ENCODE peak calls at places on chromosomes 13 and 19, in nine cellular contexts. One of them, this sample, is unnamed.

GRCh38 chr19:13844130-13844631 is 32.8 kb upstream of the NANOS3 start:
- DNase-seq in Caki2: no peak
- DNase-seq in lower lobe of right lung: no peak
- DNase-seq in activated CD4-positive, alpha-beta T cell treated with anti-CD3 and anti-CD28 coated beads for 4 hours: no peak
- DNase-seq in amniotic stem cell: no peak
- DNase-seq in SW 1271: no peak
- DNase-seq in left kidney: no peak
- DNase-seq in AG08396: no peak
- DNase-seq in substantia nigra: no peak
- DNase-seq in this sample: no peak

GRCh38 chr13:96904232-96904631 is 90.0 kb downstream of the OXGR1 start:
- DNase-seq in activated CD4-positive, alpha-beta T cell treated with anti-CD3 and anti-CD28 coated beads for 4 hours: no peak
- DNase-seq in left kidney: no peak
- DNase-seq in amniotic stem cell: no peak
- DNase-seq in AG08396: no peak
- DNase-seq in SW 1271: no peak
- DNase-seq in lower lobe of right lung: no peak
- DNase-seq in substantia nigra: no peak
- DNase-seq in Caki2: no peak
- DNase-seq in this sample: no peak

GRCh38 chr19:940591-941291 is 14.9 kb downstream of the ARID3A start:
- DNase-seq in substantia nigra: peak
- DNase-seq in amniotic stem cell: no peak
- DNase-seq in SW 1271: peak
- DNase-seq in AG08396: peak
- DNase-seq in activated CD4-positive, alpha-beta T cell treated with anti-CD3 and anti-CD28 coated beads for 4 hours: peak
- DNase-seq in Caki2: peak
- DNase-seq in lower lobe of right lung: peak
- DNase-seq in left kidney: no peak
- DNase-seq in this sample: peak

GRCh38 chr19:47446534-47447469 is 24.9 kb downstream of the SLC8A2 start:
- DNase-seq in substantia nigra: no peak
- DNase-seq in Caki2: peak
- DNase-seq in activated CD4-positive, alpha-beta T cell treated with anti-CD3 and anti-CD28 coated beads for 4 hours: no peak
- DNase-seq in SW 1271: no peak
- DNase-seq in AG08396: no peak
- DNase-seq in amniotic stem cell: no peak
- DNase-seq in left kidney: no peak
- DNase-seq in lower lobe of right lung: peak
- DNase-seq in this sample: no peak

GRCh38 chr19:49801966-49802661 is 11.0 kb downstream of the FUZ start:
- DNase-seq in SW 1271: no peak
- DNase-seq in Caki2: peak
- DNase-seq in lower lobe of right lung: no peak
- DNase-seq in left kidney: peak
- DNase-seq in substantia nigra: peak
- DNase-seq in amniotic stem cell: peak
- DNase-seq in activated CD4-positive, alpha-beta T cell treated with anti-CD3 and anti-CD28 coated beads for 4 hours: no peak
- DNase-seq in AG08396: peak
- DNase-seq in this sample: no peak

GRCh38 chr19:34134190-34135032 is 37.9 kb upstream of the LSM14A start:
- DNase-seq in SW 1271: peak
- DNase-seq in amniotic stem cell: peak
- DNase-seq in substantia nigra: peak
- DNase-seq in AG08396: peak
- DNase-seq in left kidney: peak
- DNase-seq in lower lobe of right lung: peak
- DNase-seq in Caki2: peak
- DNase-seq in activated CD4-positive, alpha-beta T cell treated with anti-CD3 and anti-CD28 coated beads for 4 hours: peak
- DNase-seq in this sample: peak

GRCh38 chr19:18098891-18099622 is 1.5 kb downstream of the MAST3 start:
- DNase-seq in Caki2: no peak
- DNase-seq in AG08396: no peak
- DNase-seq in substantia nigra: no peak
- DNase-seq in SW 1271: no peak
- DNase-seq in activated CD4-positive, alpha-beta T cell treated with anti-CD3 and anti-CD28 coated beads for 4 hours: peak
- DNase-seq in lower lobe of right lung: peak
- DNase-seq in amniotic stem cell: no peak
- DNase-seq in left kidney: peak
- DNase-seq in this sample: peak

GRCh38 chr19:4068058-4068966 is 1.6 kb upstream of the ZBTB7A start:
- DNase-seq in Caki2: no peak
- DNase-seq in lower lobe of right lung: peak
- DNase-seq in left kidney: peak
- DNase-seq in substantia nigra: no peak
- DNase-seq in SW 1271: no peak
- DNase-seq in activated CD4-positive, alpha-beta T cell treated with anti-CD3 and anti-CD28 coated beads for 4 hours: no peak
- DNase-seq in amniotic stem cell: no peak
- DNase-seq in AG08396: no peak
- DNase-seq in this sample: no peak

GRCh38 chr13:66210677-66211076 is 1019.5 kb downstream of the PCDH9 start:
- DNase-seq in Caki2: peak
- DNase-seq in lower lobe of right lung: no peak
- DNase-seq in SW 1271: peak
- DNase-seq in activated CD4-positive, alpha-beta T cell treated with anti-CD3 and anti-CD28 coated beads for 4 hours: no peak
- DNase-seq in AG08396: peak
- DNase-seq in left kidney: no peak
- DNase-seq in substantia nigra: no peak
- DNase-seq in amniotic stem cell: peak
- DNase-seq in this sample: no peak

GRCh38 chr13:99269627-99270252 is 11.6 kb upstream of the GPR18 start:
- DNase-seq in SW 1271: peak
- DNase-seq in substantia nigra: no peak
- DNase-seq in left kidney: peak
- DNase-seq in AG08396: peak
- DNase-seq in activated CD4-positive, alpha-beta T cell treated with anti-CD3 and anti-CD28 coated beads for 4 hours: peak
- DNase-seq in lower lobe of right lung: no peak
- DNase-seq in Caki2: peak
- DNase-seq in amniotic stem cell: no peak
- DNase-seq in this sample: no peak

GRCh38 chr13:20609145-20609544 is 42.2 kb downstream of the IFT88 start:
- DNase-seq in activated CD4-positive, alpha-beta T cell treated with anti-CD3 and anti-CD28 coated beads for 4 hours: no peak
- DNase-seq in lower lobe of right lung: no peak
- DNase-seq in amniotic stem cell: no peak
- DNase-seq in left kidney: no peak
- DNase-seq in substantia nigra: no peak
- DNase-seq in SW 1271: no peak
- DNase-seq in AG08396: peak
- DNase-seq in Caki2: no peak
- DNase-seq in this sample: no peak

GRCh38 chr19:3102239-3103140 is 8.3 kb downstream of the GNA11 start:
- DNase-seq in amniotic stem cell: no peak
- DNase-seq in SW 1271: no peak
- DNase-seq in activated CD4-positive, alpha-beta T cell treated with anti-CD3 and anti-CD28 coated beads for 4 hours: no peak
- DNase-seq in Caki2: no peak
- DNase-seq in lower lobe of right lung: no peak
- DNase-seq in substantia nigra: no peak
- DNase-seq in AG08396: no peak
- DNase-seq in left kidney: no peak
- DNase-seq in this sample: no peak

GRCh38 chr13:23202383-23202782 is 21.6 kb downstream of the SGCG start:
- DNase-seq in substantia nigra: no peak
- DNase-seq in AG08396: no peak
- DNase-seq in amniotic stem cell: no peak
- DNase-seq in activated CD4-positive, alpha-beta T cell treated with anti-CD3 and anti-CD28 coated beads for 4 hours: no peak
- DNase-seq in Caki2: no peak
- DNase-seq in left kidney: no peak
- DNase-seq in lower lobe of right lung: no peak
- DNase-seq in SW 1271: no peak
- DNase-seq in this sample: no peak

GRCh38 chr19:41265376-41266153 is 1.4 kb downstream of the HNRNPUL1 start:
- DNase-seq in left kidney: peak
- DNase-seq in activated CD4-positive, alpha-beta T cell treated with anti-CD3 and anti-CD28 coated beads for 4 hours: no peak
- DNase-seq in AG08396: peak
- DNase-seq in Caki2: peak
- DNase-seq in lower lobe of right lung: no peak
- DNase-seq in substantia nigra: no peak
- DNase-seq in amniotic stem cell: no peak
- DNase-seq in SW 1271: no peak
- DNase-seq in this sample: no peak

GRCh38 chr19:7506385-7507328 is 9.2 kb upstream of the ZNF358 start:
- DNase-seq in Caki2: peak
- DNase-seq in substantia nigra: no peak
- DNase-seq in SW 1271: peak
- DNase-seq in lower lobe of right lung: peak
- DNase-seq in left kidney: peak
- DNase-seq in AG08396: peak
- DNase-seq in amniotic stem cell: no peak
- DNase-seq in activated CD4-positive, alpha-beta T cell treated with anti-CD3 and anti-CD28 coated beads for 4 hours: no peak
- DNase-seq in this sample: peak

GRCh38 chr13:70339738-70340137 is 231.5 kb upstream of the KLHL1 start:
- DNase-seq in SW 1271: peak
- DNase-seq in amniotic stem cell: no peak
- DNase-seq in AG08396: no peak
- DNase-seq in activated CD4-positive, alpha-beta T cell treated with anti-CD3 and anti-CD28 coated beads for 4 hours: no peak
- DNase-seq in lower lobe of right lung: no peak
- DNase-seq in Caki2: peak
- DNase-seq in substantia nigra: no peak
- DNase-seq in left kidney: peak
- DNase-seq in this sample: no peak

GRCh38 chr13:47000166-47000565 is 103.3 kb upstream of the HTR2A start:
- DNase-seq in AG08396: no peak
- DNase-seq in SW 1271: no peak
- DNase-seq in amniotic stem cell: no peak
- DNase-seq in activated CD4-positive, alpha-beta T cell treated with anti-CD3 and anti-CD28 coated beads for 4 hours: no peak
- DNase-seq in Caki2: no peak
- DNase-seq in left kidney: no peak
- DNase-seq in lower lobe of right lung: no peak
- DNase-seq in substantia nigra: no peak
- DNase-seq in this sample: no peak

GRCh38 chr19:49014123-49014869 is 2.6 kb downstream of the LHB start:
- DNase-seq in lower lobe of right lung: no peak
- DNase-seq in AG08396: no peak
- DNase-seq in substantia nigra: no peak
- DNase-seq in left kidney: no peak
- DNase-seq in SW 1271: no peak
- DNase-seq in activated CD4-positive, alpha-beta T cell treated with anti-CD3 and anti-CD28 coated beads for 4 hours: no peak
- DNase-seq in amniotic stem cell: no peak
- DNase-seq in Caki2: no peak
- DNase-seq in this sample: no peak

This sample was measured in stimulated activated naive CD4-positive, alpha-beta T cell treated with Interleukin-2 at 50 U/mL for 16 hours.